ENCODE peak calls at places on chromosomes 5 and 9, in five cellular contexts. One of them, this sample, is unnamed.

GRCh38 chr9:91157891-91158660 is 203.6 kb downstream of the AUH start:
- DNase-seq in colonic mucosa: no peak
- DNase-seq in K562: no peak
- DNase-seq in GM23248: no peak
- DNase-seq in lower lobe of right lung: no peak
- DNase-seq in this sample: peak; percentile 94

GRCh38 chr5:157540707-157541451 is 34.7 kb downstream of the ADAM19 start:
- DNase-seq in colonic mucosa: peak; percentile 39
- DNase-seq in K562: no peak
- DNase-seq in GM23248: peak; percentile 84
- DNase-seq in lower lobe of right lung: peak; percentile 53
- DNase-seq in this sample: no peak

GRCh38 chr9:94928696-94929372 is 202.3 kb downstream of the AOPEP start:
- DNase-seq in colonic mucosa: no peak
- DNase-seq in K562: peak; percentile 22
- DNase-seq in GM23248: no peak
- DNase-seq in lower lobe of right lung: no peak
- DNase-seq in this sample: no peak

GRCh38 chr5:6729400-6730310 is 16.4 kb downstream of the TENT4A start:
- DNase-seq in colonic mucosa: no peak
- DNase-seq in K562: no peak
- DNase-seq in GM23248: no peak
- DNase-seq in lower lobe of right lung: no peak
- DNase-seq in this sample: no peak

GRCh38 chr5:179908528-179908927 is 831 bp upstream of the TBC1D9B start:
- DNase-seq in colonic mucosa: no peak
- DNase-seq in K562: no peak
- DNase-seq in GM23248: peak; percentile 13
- DNase-seq in lower lobe of right lung: no peak
- DNase-seq in this sample: no peak

GRCh38 chr5:74009502-74009901 is 383.5 kb downstream of the ARHGEF28 start:
- DNase-seq in colonic mucosa: no peak
- DNase-seq in K562: no peak
- DNase-seq in GM23248: peak; percentile 12
- DNase-seq in lower lobe of right lung: no peak
- DNase-seq in this sample: no peak

GRCh38 chr9:115262477-115262876 is 144.5 kb upstream of the TNC start:
- DNase-seq in colonic mucosa: peak; percentile 77
- DNase-seq in K562: no peak
- DNase-seq in GM23248: peak; percentile 69
- DNase-seq in lower lobe of right lung: peak; percentile 79
- DNase-seq in this sample: peak; percentile 6

GRCh38 chr9:75064307-75065025 is 23.5 kb downstream of the NMRK1 start:
- DNase-seq in colonic mucosa: no peak
- DNase-seq in K562: no peak
- DNase-seq in GM23248: peak; percentile 88
- DNase-seq in lower lobe of right lung: no peak
- DNase-seq in this sample: no peak

GRCh38 chr5:137147346-137147745 is 351.8 kb downstream of the SPOCK1 start:
- DNase-seq in colonic mucosa: no peak
- DNase-seq in K562: no peak
- DNase-seq in GM23248: no peak
- DNase-seq in lower lobe of right lung: no peak
- DNase-seq in this sample: no peak

GRCh38 chr5:43281840-43282658 is 31.2 kb downstream of the HMGCS1 start:
- DNase-seq in colonic mucosa: no peak
- DNase-seq in K562: peak; percentile 36
- DNase-seq in GM23248: peak; percentile 36
- DNase-seq in lower lobe of right lung: no peak
- DNase-seq in this sample: peak; percentile 17

DNA sequence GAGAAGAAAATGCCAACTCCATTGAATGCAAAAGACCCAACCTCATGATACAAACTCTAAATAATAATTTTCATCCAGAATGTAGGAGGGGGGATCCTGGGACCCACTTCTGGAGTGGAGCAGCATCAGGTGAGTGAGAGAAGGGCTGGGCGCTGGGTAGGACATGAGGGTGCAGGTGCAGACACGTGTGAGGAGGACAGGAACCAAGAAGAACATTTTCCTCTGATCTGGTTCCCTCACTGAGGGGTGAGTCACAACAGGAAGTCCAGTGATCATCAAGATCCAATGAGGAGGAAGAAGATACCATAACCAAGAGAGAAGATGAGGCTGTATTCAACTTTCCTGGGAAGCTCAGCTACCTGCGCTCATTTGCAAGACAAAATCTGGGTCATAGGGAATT is 57.4 kb downstream of the SFXN1 start:
- DNase-seq in colonic mucosa: no peak
- DNase-seq in K562: no peak
- DNase-seq in GM23248: no peak
- DNase-seq in lower lobe of right lung: no peak
- DNase-seq in this sample: no peak
- H3K4me3 ChIP-seq in colonic mucosa: no peak overlapping the region
- H3K4me3 ChIP-seq in K562: no peak overlapping the region
- H3K4me3 ChIP-seq in GM23248: no peak overlapping the region
- H3K4me3 ChIP-seq in lower lobe of right lung: no peak overlapping the region
- H3K4me3 ChIP-seq in this sample: no peak overlapping the region

GRCh38 chr9:100281676-100282387 is 70.9 kb downstream of the TEX10 start:
- DNase-seq in colonic mucosa: no peak
- DNase-seq in K562: peak; percentile 51
- DNase-seq in GM23248: no peak
- DNase-seq in lower lobe of right lung: no peak
- DNase-seq in this sample: no peak

GRCh38 chr9:100277166-100277979 is 75.4 kb downstream of the TEX10 start:
- DNase-seq in colonic mucosa: no peak
- DNase-seq in K562: no peak
- DNase-seq in GM23248: peak; percentile 92
- DNase-seq in lower lobe of right lung: no peak
- DNase-seq in this sample: peak; percentile 82

GRCh38 chr9:100282388-100282719 is 70.4 kb downstream of the TEX10 start:
- DNase-seq in colonic mucosa: no peak
- DNase-seq in K562: no peak
- DNase-seq in GM23248: no peak
- DNase-seq in lower lobe of right lung: no peak
- DNase-seq in this sample: no peak

GRCh38 chr9:100284247-100284646 is 68.5 kb downstream of the TEX10 start:
- DNase-seq in colonic mucosa: no peak
- DNase-seq in K562: no peak
- DNase-seq in GM23248: no peak
- DNase-seq in lower lobe of right lung: no peak
- DNase-seq in this sample: no peak

DNA sequence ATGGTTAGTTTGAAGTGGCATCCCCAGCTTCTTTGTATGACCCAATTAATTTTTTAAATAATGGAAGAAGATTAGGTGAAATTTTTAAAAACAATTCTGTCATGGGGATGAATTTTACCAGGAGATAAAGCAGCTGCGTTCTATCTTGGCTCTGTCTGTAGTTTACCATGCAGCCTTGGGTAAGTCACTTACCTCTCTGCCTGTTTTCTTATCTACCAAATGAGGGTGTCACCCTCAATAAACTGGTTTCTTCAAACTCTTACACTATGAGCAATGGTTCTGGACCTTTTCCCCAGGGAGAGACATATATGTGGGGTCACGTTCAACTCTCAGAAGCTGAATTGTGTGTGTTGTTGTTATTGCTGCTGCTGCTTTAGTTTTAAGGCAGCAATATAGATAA is 71.7 kb downstream of the TEX10 start:
- DNase-seq in colonic mucosa: no peak
- DNase-seq in K562: peak; percentile 35
- DNase-seq in GM23248: no peak
- DNase-seq in lower lobe of right lung: no peak
- DNase-seq in this sample: no peak
- H3K36me3 ChIP-seq in colonic mucosa: no peaks in the 10 kb centered on the region
- H3K36me3 ChIP-seq in K562: peaks cover 23% of the 10 kb centered on the region
- H3K36me3 ChIP-seq in GM23248: peaks cover 9% of the 10 kb centered on the region
- H3K36me3 ChIP-seq in lower lobe of right lung: peaks cover 28% of the 10 kb centered on the region
- H3K36me3 ChIP-seq in this sample: no peaks in the 10 kb centered on the region

DNA sequence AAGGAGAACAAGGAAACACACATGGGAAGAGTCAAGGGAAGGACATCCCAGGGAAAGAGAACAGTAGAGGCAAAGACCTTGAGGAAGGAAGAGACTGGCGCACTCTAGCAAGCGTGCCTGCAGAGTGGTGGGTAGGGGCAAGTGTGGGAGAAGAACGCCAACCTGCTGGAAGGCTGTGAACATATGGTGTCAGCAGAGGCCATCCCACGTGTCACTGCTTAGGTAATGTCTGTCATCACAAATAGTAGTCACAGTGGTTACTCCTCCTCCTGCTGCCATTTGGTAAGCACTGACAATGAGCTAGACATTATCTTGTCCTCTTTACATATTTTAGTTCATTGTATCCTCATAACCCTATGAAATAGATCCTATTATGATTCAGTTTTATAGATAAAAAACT is 206.4 kb upstream of the TRIM32 start:
- DNase-seq in colonic mucosa: no peak
- DNase-seq in K562: no peak
- DNase-seq in GM23248: no peak
- DNase-seq in lower lobe of right lung: no peak
- DNase-seq in this sample: no peak
- H3K4me3 ChIP-seq in colonic mucosa: no peak overlapping the region
- H3K4me3 ChIP-seq in K562: no peak overlapping the region
- H3K4me3 ChIP-seq in GM23248: no peak overlapping the region
- H3K4me3 ChIP-seq in lower lobe of right lung: no peak overlapping the region
- H3K4me3 ChIP-seq in this sample: peak overlapping the region; percentile 52

DNA sequence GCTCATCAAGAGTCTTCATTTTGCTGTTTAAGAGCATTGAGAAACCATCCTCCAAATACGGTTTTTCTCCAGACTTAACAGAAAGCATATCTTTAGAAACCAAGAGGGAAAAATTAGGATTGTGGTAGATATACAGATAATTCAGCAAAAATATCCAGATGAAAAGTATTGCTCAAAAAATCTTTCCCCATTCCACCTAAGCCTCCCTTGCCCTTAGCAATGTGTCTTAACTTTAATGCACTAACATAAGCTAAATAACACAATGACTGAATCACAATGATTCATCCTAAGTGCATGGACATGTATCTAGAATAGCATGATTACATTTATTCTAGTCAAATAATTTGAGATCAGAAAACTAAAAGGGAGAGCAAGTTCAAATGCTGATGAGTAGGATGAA is 130.3 kb upstream of the TARS1 start:
- DNase-seq in colonic mucosa: no peak
- DNase-seq in K562: no peak
- DNase-seq in GM23248: peak; percentile 87
- DNase-seq in lower lobe of right lung: no peak
- DNase-seq in this sample: no peak
- H3K36me3 ChIP-seq in colonic mucosa: no peaks in the 10 kb centered on the region
- H3K36me3 ChIP-seq in K562: no peaks in the 10 kb centered on the region
- H3K36me3 ChIP-seq in GM23248: no peaks in the 10 kb centered on the region
- H3K36me3 ChIP-seq in lower lobe of right lung: no peaks in the 10 kb centered on the region
- H3K36me3 ChIP-seq in this sample: no peaks in the 10 kb centered on the region

GRCh38 chr9:136643596-136644342 is 18.9 kb upstream of the EGFL7 start:
- DNase-seq in colonic mucosa: no peak
- DNase-seq in K562: no peak
- DNase-seq in GM23248: no peak
- DNase-seq in lower lobe of right lung: peak; percentile 55
- DNase-seq in this sample: no peak

GRCh38 chr9:136645903-136646754 is 16.6 kb upstream of the EGFL7 start:
- DNase-seq in colonic mucosa: no peak
- DNase-seq in K562: peak; percentile 84
- DNase-seq in GM23248: no peak
- DNase-seq in lower lobe of right lung: peak; percentile 73
- DNase-seq in this sample: peak; percentile 21

GRCh38 chr9:136645343-136645902 is 17.3 kb upstream of the EGFL7 start:
- DNase-seq in colonic mucosa: no peak
- DNase-seq in K562: peak; percentile 23
- DNase-seq in GM23248: no peak
- DNase-seq in lower lobe of right lung: peak; percentile 57
- DNase-seq in this sample: no peak

GRCh38 chr9:136644343-136644592 is 18.4 kb upstream of the EGFL7 start:
- DNase-seq in colonic mucosa: peak; percentile 89
- DNase-seq in K562: no peak
- DNase-seq in GM23248: peak; percentile 89
- DNase-seq in lower lobe of right lung: peak; percentile 96
- DNase-seq in this sample: no peak

GRCh38 chr9:136644593-136645342 is 17.9 kb upstream of the EGFL7 start:
- DNase-seq in colonic mucosa: peak; percentile 50
- DNase-seq in K562: peak; percentile 88
- DNase-seq in GM23248: no peak
- DNase-seq in lower lobe of right lung: peak; percentile 90
- DNase-seq in this sample: peak; percentile 50
- H3K4me3 ChIP-seq in colonic mucosa: peak overlapping the region; percentile 1
- H3K4me3 ChIP-seq in K562: peak overlapping the region; percentile 41
- H3K4me3 ChIP-seq in GM23248: no peak overlapping the region
- H3K4me3 ChIP-seq in lower lobe of right lung: peak overlapping the region; percentile 51
- H3K4me3 ChIP-seq in this sample: no peak overlapping the region

GRCh38 chr9:16585571-16585970 is 284.9 kb downstream of the BNC2 start:
- DNase-seq in colonic mucosa: no peak
- DNase-seq in K562: no peak
- DNase-seq in GM23248: no peak
- DNase-seq in lower lobe of right lung: no peak
- DNase-seq in this sample: no peak
- H3K36me3 ChIP-seq in colonic mucosa: no peaks in the 10 kb centered on the region
- H3K36me3 ChIP-seq in K562: no peaks in the 10 kb centered on the region
- H3K36me3 ChIP-seq in GM23248: no peaks in the 10 kb centered on the region
- H3K36me3 ChIP-seq in lower lobe of right lung: no peaks in the 10 kb centered on the region
- H3K36me3 ChIP-seq in this sample: no peaks in the 10 kb centered on the region

GRCh38 chr5:126898223-126898622 is 121.3 kb downstream of the LMNB1 start:
- DNase-seq in colonic mucosa: no peak
- DNase-seq in K562: no peak
- DNase-seq in GM23248: no peak
- DNase-seq in lower lobe of right lung: no peak
- DNase-seq in this sample: no peak

GRCh38 chr5:126900796-126901195 is 123.9 kb downstream of the LMNB1 start:
- DNase-seq in colonic mucosa: no peak
- DNase-seq in K562: no peak
- DNase-seq in GM23248: no peak
- DNase-seq in lower lobe of right lung: no peak
- DNase-seq in this sample: peak; percentile 85

GRCh38 chr5:126896170-126896717 is 119.3 kb downstream of the LMNB1 start:
- DNase-seq in colonic mucosa: no peak
- DNase-seq in K562: no peak
- DNase-seq in GM23248: no peak
- DNase-seq in lower lobe of right lung: no peak
- DNase-seq in this sample: no peak
- H3K4me3 ChIP-seq in colonic mucosa: no peak overlapping the region
- H3K4me3 ChIP-seq in K562: no peak overlapping the region
- H3K4me3 ChIP-seq in GM23248: no peak overlapping the region
- H3K4me3 ChIP-seq in lower lobe of right lung: no peak overlapping the region
- H3K4me3 ChIP-seq in this sample: no peak overlapping the region

DNA sequence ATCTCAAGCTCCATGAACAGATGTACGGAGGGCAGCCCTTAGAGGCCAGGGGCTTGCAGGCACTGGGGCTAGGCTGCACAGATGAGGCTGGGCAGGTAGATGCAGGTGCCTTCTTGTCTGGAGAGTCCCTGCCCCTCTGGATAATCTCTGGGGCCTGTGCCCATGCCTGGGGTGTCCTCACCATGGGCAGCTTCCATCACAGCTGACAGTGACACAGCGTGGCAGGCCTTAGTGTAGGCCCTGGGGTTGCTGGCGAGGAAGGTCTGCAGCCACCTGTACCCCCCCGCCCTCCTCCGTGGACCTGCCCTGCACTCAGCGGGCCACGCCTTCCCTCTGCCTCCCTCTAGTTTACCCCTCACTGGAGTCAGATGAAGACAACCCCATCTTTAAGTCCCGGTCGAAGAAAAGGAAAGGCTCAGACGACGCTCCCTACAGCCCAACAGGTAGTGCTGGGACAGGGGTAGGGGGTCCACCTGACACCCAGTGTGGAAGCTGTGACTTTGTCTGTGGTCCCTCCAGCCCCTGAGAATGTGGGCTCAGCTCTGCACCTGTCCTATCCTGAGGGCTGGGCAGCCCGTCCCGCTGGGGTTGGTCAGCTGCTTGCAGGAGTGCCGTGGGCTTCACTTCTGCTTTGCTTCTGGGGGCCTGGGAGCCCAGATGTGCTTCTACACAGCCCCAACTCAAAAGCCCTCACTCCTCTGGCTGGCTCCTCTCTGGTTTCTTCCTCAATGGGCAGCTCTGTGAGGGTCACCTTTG is 98.4 kb downstream of the PHF2 start:
- DNase-seq in colonic mucosa: peak; percentile 14
- DNase-seq in K562: no peak
- DNase-seq in GM23248: no peak
- DNase-seq in lower lobe of right lung: peak; percentile 39
- DNase-seq in this sample: no peak
- H3K36me3 ChIP-seq in colonic mucosa: no peaks in the 10 kb centered on the region
- H3K36me3 ChIP-seq in K562: peaks cover 18% of the 10 kb centered on the region
- H3K36me3 ChIP-seq in GM23248: no peaks in the 10 kb centered on the region
- H3K36me3 ChIP-seq in lower lobe of right lung: peaks cover 42% of the 10 kb centered on the region
- H3K36me3 ChIP-seq in this sample: peaks cover 46% of the 10 kb centered on the region